ENCODE peak calls at places on chromosomes 6 and 20, in five cellular contexts. Q is astrocyte; I is NCI-H1436; M is stimulated activated naive CD8-positive, alpha-beta T cell treated with anti-CD3 and anti-CD28 coated beads, Interleukin-15, amount 100 ng/mL, for 72 hours; T is tibial artery. U is an unnamed sample.

GRCh38 chr20:38108438-38109024 is 56.5 kb downstream of the TGM2 start:
- DNase-seq in I (no peak), M (no peak), Q (peak; percentile 67), T (peak; percentile 61), U (no peak)

GRCh38 chr6:134207431-134207830 is 110.5 kb downstream of the SGK1 start:
- DNase-seq in T (no peak), I (no peak), M (no peak), Q (no peak), U (no peak)

GRCh38 chr20:61260905-61261304 is 8.8 kb downstream of the CDH4 start:
- DNase-seq in M (no peak), Q (no peak), I (no peak), T (no peak), U (no peak)

GRCh38 chr6:37021356-37022129 is 16.1 kb downstream of the FGD2 start:
- DNase-seq in Q (no peak), T (no peak), I (no peak), M (peak; percentile 58), U (no peak)

GRCh38 chr6:28542440-28543293 is 17.0 kb downstream of the GPX5 start:
- DNase-seq in M (peak; percentile 71), Q (peak; percentile 84), T (no peak), I (peak; percentile 85), U (no peak)

GRCh38 chr6:70315096-70315751 is 12.3 kb upstream of the COL9A1 start:
- DNase-seq in Q (no peak), I (no peak), T (no peak), M (no peak), U (no peak)

GRCh38 chr6:118963003-118963402 is 28.0 kb upstream of the MCM9 start:
- DNase-seq in M (no peak), Q (peak; percentile 5), T (no peak), I (no peak), U (no peak)

GRCh38 chr6:145813285-145814034 is 1.1 kb downstream of the FBXO30 start:
- DNase-seq in M (no peak), T (no peak), Q (peak; percentile 61), I (no peak), U (no peak)

GRCh38 chr20:208937-209566 is 18.0 kb upstream of the DEFB129 start:
- DNase-seq in Q (peak; percentile 55), I (peak; percentile 35), M (peak; percentile 12), T (no peak), U (no peak)

GRCh38 chr6:77092971-77093370 is 370.3 kb downstream of the HTR1B start:
- DNase-seq in M (no peak), Q (peak; percentile 1), I (no peak), T (no peak), U (no peak)

GRCh38 chr6:147268254-147268653 is 64.0 kb downstream of the STXBP5 start:
- DNase-seq in Q (no peak), T (no peak), M (no peak), I (no peak), U (no peak)

GRCh38 chr6:163839296-163839695 is 424.8 kb downstream of the QKI start:
- DNase-seq in I (no peak), T (no peak), Q (no peak), M (no peak), U (no peak)

GRCh38 chr6:147054158-147054557 is 150.1 kb upstream of the STXBP5 start:
- DNase-seq in T (no peak), M (no peak), Q (no peak), I (no peak), U (no peak)

GRCh38 chr6:129507846-129508245 is 202.1 kb downstream of the ARHGAP18 start:
- DNase-seq in Q (no peak), M (no peak), T (no peak), I (no peak), U (no peak)

GRCh38 chr6:7138111-7138510 is 30.4 kb downstream of the RREB1 start:
- DNase-seq in I (no peak), M (no peak), T (no peak), Q (no peak), U (no peak)

GRCh38 chr20:6924681-6925080 is 157.2 kb downstream of the BMP2 start:
- DNase-seq in T (no peak), Q (no peak), I (no peak), M (no peak), U (no peak)

GRCh38 chr20:61387204-61387958 is 135.3 kb downstream of the CDH4 start:
- DNase-seq in T (no peak), Q (peak; percentile 59), I (no peak), M (no peak), U (no peak)

GRCh38 chr6:26045939-26046368 is 41.3 kb upstream of the HFE start:
- DNase-seq in Q (no peak), T (no peak), I (no peak), M (no peak), U (no peak)

GRCh38 chr20:40195742-40196141 is 493.3 kb downstream of the MAFB start:
- DNase-seq in M (no peak), Q (no peak), T (no peak), I (no peak), U (no peak)

GRCh38 chr6:138970856-138971425 is 17.1 kb downstream of the REPS1 start:
- DNase-seq in Q (peak; percentile 96), M (no peak), I (no peak), T (peak; percentile 35), U (peak; percentile 15)

GRCh38 chr6:142187209-142187608 is 40.1 kb downstream of the VTA1 start:
- DNase-seq in Q (peak; percentile 56), I (peak; percentile 26), M (no peak), T (no peak), U (no peak)

GRCh38 chr6:145532361-145532760 is 203.0 kb downstream of the EPM2A start:
- DNase-seq in Q (no peak), T (no peak), I (no peak), M (no peak), U (no peak)

GRCh38 chr6:40504274-40504673 is 82.9 kb downstream of the LRFN2 start:
- DNase-seq in T (no peak), M (no peak), Q (no peak), I (no peak), U (no peak)

U was measured in thoracic aorta.